ENCODE peak calls at places on chromosomes 5 and 9, in six cellular contexts. One of them, this sample, is unnamed.

GRCh38 chr5:100900796-100901731 is 2.0 kb downstream of the ST8SIA4 start:
- DNase-seq in GM12891: peak; percentile 28
- DNase-seq in kidney glomerular epithelial cell: no peak
- DNase-seq in glutamatergic neuron: peak; percentile 55
- DNase-seq in SHP77 treated with DMSO at 0.1 percent for 48 hours: peak; percentile 70
- DNase-seq in dorsolateral prefrontal cortex: no peak
- DNase-seq in this sample: peak; percentile 70

GRCh38 chr5:134127376-134127861 is 12.9 kb downstream of the TCF7 start:
- DNase-seq in glutamatergic neuron: no peak
- DNase-seq in dorsolateral prefrontal cortex: no peak
- DNase-seq in kidney glomerular epithelial cell: peak; percentile 54
- DNase-seq in GM12891: no peak
- DNase-seq in SHP77 treated with DMSO at 0.1 percent for 48 hours: no peak
- DNase-seq in this sample: peak; percentile 59

GRCh38 chr9:86734762-86735161 is 212.5 kb downstream of the GAS1 start:
- DNase-seq in SHP77 treated with DMSO at 0.1 percent for 48 hours: no peak
- DNase-seq in GM12891: no peak
- DNase-seq in glutamatergic neuron: no peak
- DNase-seq in kidney glomerular epithelial cell: peak; percentile 4
- DNase-seq in dorsolateral prefrontal cortex: no peak
- DNase-seq in this sample: no peak

GRCh38 chr9:135240222-135240621 is 152.8 kb downstream of the OLFM1 start:
- DNase-seq in glutamatergic neuron: no peak
- DNase-seq in dorsolateral prefrontal cortex: peak; percentile 75
- DNase-seq in GM12891: no peak
- DNase-seq in kidney glomerular epithelial cell: no peak
- DNase-seq in SHP77 treated with DMSO at 0.1 percent for 48 hours: no peak
- DNase-seq in this sample: no peak

GRCh38 chr9:135523521-135524129 is 2.4 kb downstream of the LCN1 start:
- DNase-seq in glutamatergic neuron: no peak
- DNase-seq in SHP77 treated with DMSO at 0.1 percent for 48 hours: no peak
- DNase-seq in dorsolateral prefrontal cortex: no peak
- DNase-seq in kidney glomerular epithelial cell: no peak
- DNase-seq in GM12891: no peak
- DNase-seq in this sample: no peak

GRCh38 chr5:137412136-137412535 is 87.0 kb downstream of the SPOCK1 start:
- DNase-seq in glutamatergic neuron: no peak
- DNase-seq in kidney glomerular epithelial cell: no peak
- DNase-seq in GM12891: no peak
- DNase-seq in SHP77 treated with DMSO at 0.1 percent for 48 hours: no peak
- DNase-seq in dorsolateral prefrontal cortex: no peak
- DNase-seq in this sample: no peak

GRCh38 chr9:5500441-5501235 is 9.7 kb upstream of the PDCD1LG2 start:
- DNase-seq in kidney glomerular epithelial cell: no peak
- DNase-seq in glutamatergic neuron: no peak
- DNase-seq in dorsolateral prefrontal cortex: no peak
- DNase-seq in GM12891: no peak
- DNase-seq in SHP77 treated with DMSO at 0.1 percent for 48 hours: no peak
- DNase-seq in this sample: peak; percentile 59

GRCh38 chr9:124820606-124821246 is 32.5 kb upstream of the WDR38 start:
- DNase-seq in SHP77 treated with DMSO at 0.1 percent for 48 hours: no peak
- DNase-seq in kidney glomerular epithelial cell: no peak
- DNase-seq in GM12891: no peak
- DNase-seq in dorsolateral prefrontal cortex: no peak
- DNase-seq in glutamatergic neuron: no peak
- DNase-seq in this sample: no peak

GRCh38 chr9:40884072-40884901 is 244.2 kb downstream of the FOXD4L6 start:
- DNase-seq in GM12891: no peak
- DNase-seq in glutamatergic neuron: no peak
- DNase-seq in SHP77 treated with DMSO at 0.1 percent for 48 hours: no peak
- DNase-seq in kidney glomerular epithelial cell: no peak
- DNase-seq in dorsolateral prefrontal cortex: no peak
- DNase-seq in this sample: no peak

GRCh38 chr9:21326526-21327139 is 8.6 kb downstream of the KLHL9 start:
- DNase-seq in dorsolateral prefrontal cortex: no peak
- DNase-seq in GM12891: peak; percentile 12
- DNase-seq in glutamatergic neuron: no peak
- DNase-seq in kidney glomerular epithelial cell: peak; percentile 43
- DNase-seq in SHP77 treated with DMSO at 0.1 percent for 48 hours: no peak
- DNase-seq in this sample: no peak

GRCh38 chr5:5613261-5613990 is 190.9 kb downstream of the ICE1 start:
- DNase-seq in GM12891: no peak
- DNase-seq in kidney glomerular epithelial cell: no peak
- DNase-seq in dorsolateral prefrontal cortex: no peak
- DNase-seq in glutamatergic neuron: no peak
- DNase-seq in SHP77 treated with DMSO at 0.1 percent for 48 hours: no peak
- DNase-seq in this sample: no peak

GRCh38 chr5:44002381-44002901 is 386.8 kb downstream of the FGF10 start:
- DNase-seq in glutamatergic neuron: no peak
- DNase-seq in GM12891: no peak
- DNase-seq in dorsolateral prefrontal cortex: no peak
- DNase-seq in SHP77 treated with DMSO at 0.1 percent for 48 hours: peak; percentile 85
- DNase-seq in kidney glomerular epithelial cell: peak; percentile 77
- DNase-seq in this sample: no peak

GRCh38 chr5:58891971-58892343 is 309.1 kb downstream of the RAB3C start:
- DNase-seq in kidney glomerular epithelial cell: no peak
- DNase-seq in GM12891: no peak
- DNase-seq in SHP77 treated with DMSO at 0.1 percent for 48 hours: no peak
- DNase-seq in glutamatergic neuron: no peak
- DNase-seq in dorsolateral prefrontal cortex: no peak
- DNase-seq in this sample: no peak

GRCh38 chr9:124124729-124125589 is 113.4 kb downstream of the LHX2 start:
- DNase-seq in glutamatergic neuron: no peak
- DNase-seq in GM12891: no peak
- DNase-seq in dorsolateral prefrontal cortex: no peak
- DNase-seq in kidney glomerular epithelial cell: no peak
- DNase-seq in SHP77 treated with DMSO at 0.1 percent for 48 hours: no peak
- DNase-seq in this sample: no peak

GRCh38 chr9:34898846-34899245 is 59.2 kb upstream of the PHF24 start:
- DNase-seq in GM12891: no peak
- DNase-seq in dorsolateral prefrontal cortex: peak; percentile 76
- DNase-seq in glutamatergic neuron: no peak
- DNase-seq in kidney glomerular epithelial cell: no peak
- DNase-seq in SHP77 treated with DMSO at 0.1 percent for 48 hours: no peak
- DNase-seq in this sample: no peak

This sample was measured in heart right ventricle.